ENCODE peak calls at places on chromosomes 7 and 10, in seven cellular contexts. O, X, H, L, M, U and N are unnamed samples.

GRCh38 chr7:101009629-101010028 is 10.3 kb upstream of the MUC17 start:
- DNase-seq in L (no peak), H (no peak), X (no peak), O (peak; percentile 2), M (no peak), U (no peak), N (no peak)

GRCh38 chr10:69844698-69845097 is 43.0 kb downstream of the COL13A1 start:
- DNase-seq in L (no peak), H (no peak), M (no peak), U (no peak), O (no peak), X (no peak), N (no peak)

GRCh38 chr7:87984088-87984487 is 50.0 kb downstream of the ADAM22 start:
- DNase-seq in H (no peak), X (no peak), M (no peak), U (no peak), L (no peak), O (no peak), N (no peak)

GRCh38 chr10:33801705-33802104 is 467.2 kb upstream of the NRP1 start:
- DNase-seq in X (no peak), U (no peak), O (no peak), H (no peak), L (no peak), M (no peak), N (no peak)

GRCh38 chr10:95988702-95989101 is 54.7 kb upstream of the CCNJ start:
- DNase-seq in L (no peak), H (no peak), X (no peak), U (no peak), M (no peak), O (no peak), N (no peak)

GRCh38 chr7:110010379-110010778 is 1080.5 kb upstream of the LRRN3 start:
- DNase-seq in O (no peak), X (no peak), U (no peak), L (no peak), H (no peak), M (no peak), N (no peak)

GRCh38 chr10:97020452-97021400 is 165.0 kb downstream of the SLIT1 start:
- DNase-seq in U (no peak), H (no peak), M (no peak), X (no peak), O (peak; percentile 73), L (peak; percentile 79), N (peak; percentile 72)

GRCh38 chr7:84191842-84192241 is 2.7 kb downstream of the SEMA3A start:
- DNase-seq in O (no peak), U (no peak), X (no peak), M (no peak), H (no peak), L (no peak), N (no peak)

GRCh38 chr10:80805343-80806020 is 267.8 kb downstream of the SH2D4B start:
- DNase-seq in L (no peak), U (peak; percentile 38), M (no peak), O (no peak), H (no peak), X (no peak), N (no peak)

GRCh38 chr10:126080879-126081331 is 184.5 kb downstream of the FANK1 start:
- DNase-seq in O (no peak), M (no peak), U (no peak), X (no peak), L (no peak), H (no peak), N (no peak)

GRCh38 chr7:82049442-82049841 is 279.6 kb upstream of the HGF start:
- DNase-seq in O (no peak), H (no peak), X (no peak), M (no peak), L (no peak), U (no peak), N (no peak)

GRCh38 chr7:41942468-41943097 is 239.7 kb upstream of the INHBA start:
- DNase-seq in H (no peak), X (no peak), L (no peak), U (peak; percentile 32), M (no peak), O (no peak), N (no peak)